ENCODE peak calls at places on chromosomes 1 and 21, in seven cellular contexts. X, T, L, D, S, A and U are unnamed samples.

GRCh38 chr1:117686907-117687306 is 81.1 kb downstream of the TENT5C start:
- DNase-seq in X (no peak), T (peak), L (no peak), D (no peak), S (no peak), A (no peak), U (no peak)

GRCh38 chr21:27024316-27024715 is 57.4 kb upstream of the ADAMTS5 start:
- DNase-seq in X (no peak), T (peak), L (no peak), D (no peak), S (no peak), A (no peak), U (no peak)

GRCh38 chr1:53957231-53957818 is 11.2 kb downstream of the LRRC42 start:
- DNase-seq in X (peak), T (peak), L (no peak), D (no peak), S (no peak), A (no peak), U (no peak)

GRCh38 chr1:55214214-55214902 is 806 bp downstream of the USP24 start:
- DNase-seq in X (no peak), T (no peak), L (no peak), D (peak), S (peak), A (peak), U (peak)

GRCh38 chr1:50930193-50930592 is 29.9 kb downstream of the FAF1 start:
- DNase-seq in X (no peak), T (no peak), L (no peak), D (no peak), S (no peak), A (no peak), U (no peak)

GRCh38 chr1:205615789-205616188 is 16.0 kb downstream of the ELK4 start:
- DNase-seq in X (no peak), T (no peak), L (no peak), D (no peak), S (no peak), A (no peak), U (no peak)

GRCh38 chr1:246000638-246001015 is 506.5 kb downstream of the SMYD3 start:
- DNase-seq in X (no peak), T (peak), L (no peak), D (no peak), S (no peak), A (no peak), U (no peak)

GRCh38 chr1:185676969-185677368 is 57.2 kb upstream of the HMCN1 start:
- DNase-seq in X (no peak), T (no peak), L (no peak), D (no peak), S (no peak), A (no peak), U (no peak)

GRCh38 chr1:44089371-44090070 is 29.1 kb upstream of the KLF17 start:
- DNase-seq in X (no peak), T (no peak), L (no peak), D (no peak), S (no peak), A (no peak), U (peak)

GRCh38 chr1:32005522-32005921 is 8.1 kb upstream of the KHDRBS1 start:
- DNase-seq in X (no peak), T (no peak), L (no peak), D (no peak), S (no peak), A (no peak), U (no peak)

GRCh38 chr1:40563266-40563665 is 31.8 kb downstream of the ZNF684 start:
- DNase-seq in X (no peak), T (no peak), L (no peak), D (no peak), S (no peak), A (no peak), U (no peak)

GRCh38 chr1:7572654-7573152 is 198.4 kb upstream of the VAMP3 start:
- DNase-seq in X (no peak), T (no peak), L (no peak), D (no peak), S (no peak), A (no peak), U (no peak)

GRCh38 chr1:164803366-164803765 is 244.4 kb downstream of the PBX1 start:
- DNase-seq in X (no peak), T (peak), L (no peak), D (no peak), S (no peak), A (no peak), U (no peak)

GRCh38 chr1:203906932-203907331 is 45.5 kb downstream of the SNRPE start:
- DNase-seq in X (no peak), T (peak), L (no peak), D (no peak), S (no peak), A (no peak), U (no peak)

GRCh38 chr1:53145942-53146708 is 3.7 kb upstream of the SLC1A7 start:
- DNase-seq in X (no peak), T (peak), L (no peak), D (no peak), S (no peak), A (no peak), U (no peak)

GRCh38 chr1:234996245-234996757 is 132.3 kb downstream of the TOMM20 start:
- DNase-seq in X (no peak), T (no peak), L (no peak), D (no peak), S (no peak), A (no peak), U (no peak)

GRCh38 chr21:42148584-42148983 is 70.4 kb upstream of the ABCG1 start:
- DNase-seq in X (no peak), T (no peak), L (no peak), D (no peak), S (no peak), A (no peak), U (no peak)

GRCh38 chr1:8711873-8712412 is 105.5 kb downstream of the RERE start:
- DNase-seq in X (no peak), T (no peak), L (no peak), D (no peak), S (no peak), A (no peak), U (no peak)

GRCh38 chr21:23887709-23888303 is 1719.5 kb downstream of the MRPL39 start:
- DNase-seq in X (no peak), T (no peak), L (no peak), D (peak), S (peak), A (no peak), U (peak)

GRCh38 chr1:63408331-63408730 is 40.9 kb downstream of the ALG6 start:
- DNase-seq in X (no peak), T (no peak), L (no peak), D (no peak), S (no peak), A (no peak), U (no peak)

GRCh38 chr1:9135145-9135836 is 6.4 kb upstream of the GPR157 start:
- DNase-seq in X (no peak), T (no peak), L (no peak), D (no peak), S (no peak), A (no peak), U (no peak)

GRCh38 chr1:48878191-48878940 is 101.7 kb upstream of the BEND5 start:
- DNase-seq in X (no peak), T (peak), L (no peak), D (no peak), S (no peak), A (peak), U (no peak)

GRCh38 chr1:3438661-3439180 is 15.7 kb upstream of the ARHGEF16 start:
- DNase-seq in X (no peak), T (no peak), L (no peak), D (no peak), S (no peak), A (no peak), U (no peak)

GRCh38 chr1:19703280-19703679 is 38.6 kb downstream of the HTR6 start:
- DNase-seq in X (no peak), T (no peak), L (no peak), D (no peak), S (no peak), A (no peak), U (no peak)

GRCh38 chr1:157399984-157400382 is 152.3 kb downstream of the FCRL5 start:
- DNase-seq in X (no peak), T (no peak), L (no peak), D (peak), S (no peak), A (no peak), U (peak)

GRCh38 chr21:36976882-36977651 is 10.6 kb upstream of the HLCS start:
- DNase-seq in X (no peak), T (peak), L (no peak), D (peak), S (no peak), A (no peak), U (peak)

GRCh38 chr1:210477328-210477924 is 148.7 kb downstream of the HHAT start:
- DNase-seq in X (no peak), T (no peak), L (no peak), D (no peak), S (no peak), A (no peak), U (no peak)

GRCh38 chr1:3914331-3914851 is 14.3 kb upstream of the C1orf174 start:
- DNase-seq in X (no peak), T (no peak), L (no peak), D (no peak), S (no peak), A (no peak), U (no peak)

GRCh38 chr1:168465942-168466702 is 77.7 kb downstream of the XCL2 start:
- DNase-seq in X (peak), T (peak), L (no peak), D (peak), S (no peak), A (no peak), U (peak)

GRCh38 chr1:235511470-235512240 is 7.4 kb upstream of the B3GALNT2 start:
- DNase-seq in X (no peak), T (peak), L (no peak), D (no peak), S (no peak), A (no peak), U (no peak)

GRCh38 chr1:38489844-38490270 is 369.7 kb downstream of the RRAGC start:
- DNase-seq in X (no peak), T (no peak), L (no peak), D (peak), S (peak), A (no peak), U (peak)

GRCh38 chr1:204255225-204255624 is 41.4 kb upstream of the GOLT1A start:
- DNase-seq in X (no peak), T (no peak), L (no peak), D (no peak), S (no peak), A (no peak), U (no peak)

GRCh38 chr1:2925923-2926322 is 95.3 kb upstream of the ACTRT2 start:
- DNase-seq in X (no peak), T (no peak), L (no peak), D (no peak), S (no peak), A (no peak), U (no peak)

GRCh38 chr1:226637147-226637935 is 88.8 kb downstream of the STUM start:
- DNase-seq in X (no peak), T (no peak), L (no peak), D (no peak), S (no peak), A (no peak), U (peak)

GRCh38 chr1:15799004-15799867 is 8.2 kb downstream of the UQCRHL start:
- DNase-seq in X (no peak), T (peak), L (no peak), D (peak), S (no peak), A (no peak), U (peak)

GRCh38 chr21:44940116-44940631 is 345 bp downstream of the SLX9 start:
- DNase-seq in X (no peak), T (no peak), L (no peak), D (no peak), S (no peak), A (no peak), U (no peak)

GRCh38 chr1:27496604-27497155 is 6.7 kb upstream of the WASF2 start:
- DNase-seq in X (no peak), T (peak), L (no peak), D (no peak), S (no peak), A (peak), U (no peak)

GRCh38 chr21:24160528-24160927 is 1446.8 kb downstream of the MRPL39 start:
- DNase-seq in X (no peak), T (no peak), L (no peak), D (no peak), S (no peak), A (no peak), U (no peak)

GRCh38 chr1:182968151-182968741 is 15.3 kb upstream of the SHCBP1L start:
- DNase-seq in X (no peak), T (peak), L (no peak), D (no peak), S (no peak), A (no peak), U (no peak)

GRCh38 chr1:16032388-16033100 is 10.7 kb downstream of the CLCNKA start:
- DNase-seq in X (no peak), T (peak), L (no peak), D (peak), S (peak), A (peak), U (peak)